ENCODE peak calls at places on chromosomes 16 and 17, in eight cellular contexts. One of them, this sample, is unnamed.

GRCh38 chr16:72427001-72427785 is 255.2 kb upstream of the PMFBP1 start:
- DNase-seq in OCI-LY7: no peak
- DNase-seq in lung: no peak
- DNase-seq in tibial artery: no peak
- DNase-seq in astrocyte of the spinal cord: no peak
- DNase-seq in retinal pigment epithelial cell: no peak
- DNase-seq in AG04450: no peak
- DNase-seq in A549: no peak
- DNase-seq in this sample: no peak

GRCh38 chr17:45942284-45942683 is 47.9 kb downstream of the MAPT start:
- DNase-seq in OCI-LY7: no peak
- DNase-seq in lung: no peak
- DNase-seq in tibial artery: peak; percentile 87
- DNase-seq in astrocyte of the spinal cord: no peak
- DNase-seq in retinal pigment epithelial cell: no peak
- DNase-seq in AG04450: no peak
- DNase-seq in A549: no peak
- DNase-seq in this sample: no peak

GRCh38 chr17:40699880-40700279 is 3.7 kb downstream of the KRT24 start:
- DNase-seq in OCI-LY7: no peak
- DNase-seq in lung: no peak
- DNase-seq in tibial artery: no peak
- DNase-seq in astrocyte of the spinal cord: no peak
- DNase-seq in retinal pigment epithelial cell: no peak
- DNase-seq in AG04450: no peak
- DNase-seq in A549: no peak
- DNase-seq in this sample: no peak

GRCh38 chr17:79621151-79621940 is 10.5 kb upstream of the RBFOX3 start:
- DNase-seq in OCI-LY7: no peak
- DNase-seq in lung: no peak
- DNase-seq in tibial artery: peak; percentile 19
- DNase-seq in astrocyte of the spinal cord: no peak
- DNase-seq in retinal pigment epithelial cell: no peak
- DNase-seq in AG04450: no peak
- DNase-seq in A549: no peak
- DNase-seq in this sample: peak; percentile 12

GRCh38 chr17:46061435-46061834 is 62.4 kb downstream of the STH start:
- DNase-seq in OCI-LY7: no peak
- DNase-seq in lung: no peak
- DNase-seq in tibial artery: no peak
- DNase-seq in astrocyte of the spinal cord: peak; percentile 23
- DNase-seq in retinal pigment epithelial cell: no peak
- DNase-seq in AG04450: no peak
- DNase-seq in A549: peak; percentile 42
- DNase-seq in this sample: no peak

GRCh38 chr16:54320895-54321294 is 34.3 kb upstream of the IRX3 start:
- DNase-seq in OCI-LY7: no peak
- DNase-seq in lung: no peak
- DNase-seq in tibial artery: peak; percentile 34
- DNase-seq in astrocyte of the spinal cord: no peak
- DNase-seq in retinal pigment epithelial cell: no peak
- DNase-seq in AG04450: no peak
- DNase-seq in A549: no peak
- DNase-seq in this sample: no peak

GRCh38 chr17:73474370-73474988 is 162.7 kb upstream of the CDC42EP4 start:
- DNase-seq in OCI-LY7: no peak
- DNase-seq in lung: peak; percentile 54
- DNase-seq in tibial artery: peak; percentile 72
- DNase-seq in astrocyte of the spinal cord: peak; percentile 43
- DNase-seq in retinal pigment epithelial cell: peak; percentile 46
- DNase-seq in AG04450: no peak
- DNase-seq in A549: peak; percentile 60
- DNase-seq in this sample: peak; percentile 28

GRCh38 chr16:48277158-48277557 is 29.8 kb upstream of the ABCC11 start:
- DNase-seq in OCI-LY7: no peak
- DNase-seq in lung: no peak
- DNase-seq in tibial artery: no peak
- DNase-seq in astrocyte of the spinal cord: no peak
- DNase-seq in retinal pigment epithelial cell: no peak
- DNase-seq in AG04450: no peak
- DNase-seq in A549: no peak
- DNase-seq in this sample: no peak

GRCh38 chr17:41065829-41066624 is at the start of gene KRTAP2-4:
- DNase-seq in OCI-LY7: no peak
- DNase-seq in lung: no peak
- DNase-seq in tibial artery: no peak
- DNase-seq in astrocyte of the spinal cord: peak; percentile 83
- DNase-seq in retinal pigment epithelial cell: no peak
- DNase-seq in AG04450: peak; percentile 71
- DNase-seq in A549: peak; percentile 35
- DNase-seq in this sample: no peak

GRCh38 chr16:58411736-58412614 is 19.7 kb downstream of the GINS3 start:
- DNase-seq in OCI-LY7: no peak
- DNase-seq in lung: no peak
- DNase-seq in tibial artery: no peak
- DNase-seq in astrocyte of the spinal cord: no peak
- DNase-seq in retinal pigment epithelial cell: no peak
- DNase-seq in AG04450: no peak
- DNase-seq in A549: no peak
- DNase-seq in this sample: no peak

GRCh38 chr16:24002619-24003018 is 166.8 kb downstream of the PRKCB start:
- DNase-seq in OCI-LY7: no peak
- DNase-seq in lung: no peak
- DNase-seq in tibial artery: no peak
- DNase-seq in astrocyte of the spinal cord: no peak
- DNase-seq in retinal pigment epithelial cell: no peak
- DNase-seq in AG04450: no peak
- DNase-seq in A549: no peak
- DNase-seq in this sample: no peak

GRCh38 chr17:29760771-29761682 is 138.3 kb upstream of the CORO6 start:
- DNase-seq in OCI-LY7: peak; percentile 91
- DNase-seq in lung: peak; percentile 86
- DNase-seq in tibial artery: peak; percentile 94
- DNase-seq in astrocyte of the spinal cord: peak; percentile 90
- DNase-seq in retinal pigment epithelial cell: no peak
- DNase-seq in AG04450: peak; percentile 43
- DNase-seq in A549: peak; percentile 88
- DNase-seq in this sample: peak; percentile 69

GRCh38 chr17:68656666-68657065 is 55.5 kb upstream of the FAM20A start:
- DNase-seq in OCI-LY7: no peak
- DNase-seq in lung: no peak
- DNase-seq in tibial artery: no peak
- DNase-seq in astrocyte of the spinal cord: no peak
- DNase-seq in retinal pigment epithelial cell: no peak
- DNase-seq in AG04450: no peak
- DNase-seq in A549: no peak
- DNase-seq in this sample: no peak

GRCh38 chr16:73268311-73268997 is 220.5 kb upstream of the ZFHX3 start:
- DNase-seq in OCI-LY7: no peak
- DNase-seq in lung: no peak
- DNase-seq in tibial artery: no peak
- DNase-seq in astrocyte of the spinal cord: no peak
- DNase-seq in retinal pigment epithelial cell: peak; percentile 3
- DNase-seq in AG04450: no peak
- DNase-seq in A549: peak; percentile 11
- DNase-seq in this sample: no peak

GRCh38 chr17:32305049-32305448 is 36.9 kb downstream of the C17orf75 start:
- DNase-seq in OCI-LY7: no peak
- DNase-seq in lung: no peak
- DNase-seq in tibial artery: no peak
- DNase-seq in astrocyte of the spinal cord: no peak
- DNase-seq in retinal pigment epithelial cell: no peak
- DNase-seq in AG04450: no peak
- DNase-seq in A549: no peak
- DNase-seq in this sample: no peak

GRCh38 chr17:21176996-21177395 is 37.0 kb downstream of the TMEM11 start:
- DNase-seq in OCI-LY7: no peak
- DNase-seq in lung: no peak
- DNase-seq in tibial artery: peak; percentile 19
- DNase-seq in astrocyte of the spinal cord: no peak
- DNase-seq in retinal pigment epithelial cell: no peak
- DNase-seq in AG04450: no peak
- DNase-seq in A549: no peak
- DNase-seq in this sample: no peak

GRCh38 chr17:65560628-65561371 is 648 bp downstream of the AXIN2 start:
- DNase-seq in OCI-LY7: peak; percentile 89
- DNase-seq in lung: peak; percentile 87
- DNase-seq in tibial artery: peak; percentile 92
- DNase-seq in astrocyte of the spinal cord: peak; percentile 93
- DNase-seq in retinal pigment epithelial cell: peak; percentile 66
- DNase-seq in AG04450: peak; percentile 54
- DNase-seq in A549: peak; percentile 87
- DNase-seq in this sample: peak; percentile 52

GRCh38 chr17:46121841-46122485 is 71.3 kb downstream of the KANSL1 start:
- DNase-seq in OCI-LY7: no peak
- DNase-seq in lung: no peak
- DNase-seq in tibial artery: no peak
- DNase-seq in astrocyte of the spinal cord: no peak
- DNase-seq in retinal pigment epithelial cell: no peak
- DNase-seq in AG04450: no peak
- DNase-seq in A549: no peak
- DNase-seq in this sample: no peak

GRCh38 chr17:58007781-58008706 is 998 bp upstream of the SRSF1 start:
- DNase-seq in OCI-LY7: no peak
- DNase-seq in lung: no peak
- DNase-seq in tibial artery: no peak
- DNase-seq in astrocyte of the spinal cord: no peak
- DNase-seq in retinal pigment epithelial cell: no peak
- DNase-seq in AG04450: no peak
- DNase-seq in A549: no peak
- DNase-seq in this sample: no peak

GRCh38 chr16:2765462-2766404 is 11.3 kb downstream of the ELOB start:
- DNase-seq in OCI-LY7: no peak
- DNase-seq in lung: no peak
- DNase-seq in tibial artery: no peak
- DNase-seq in astrocyte of the spinal cord: no peak
- DNase-seq in retinal pigment epithelial cell: no peak
- DNase-seq in AG04450: no peak
- DNase-seq in A549: no peak
- DNase-seq in this sample: no peak

GRCh38 chr16:67723151-67723915 is 4.2 kb upstream of the GFOD2 start:
- DNase-seq in OCI-LY7: no peak
- DNase-seq in lung: no peak
- DNase-seq in tibial artery: peak; percentile 57
- DNase-seq in astrocyte of the spinal cord: peak; percentile 69
- DNase-seq in retinal pigment epithelial cell: no peak
- DNase-seq in AG04450: peak; percentile 18
- DNase-seq in A549: no peak
- DNase-seq in this sample: no peak

GRCh38 chr16:10594312-10594950 is 14.0 kb upstream of the EMP2 start:
- DNase-seq in OCI-LY7: no peak
- DNase-seq in lung: peak; percentile 61
- DNase-seq in tibial artery: no peak
- DNase-seq in astrocyte of the spinal cord: no peak
- DNase-seq in retinal pigment epithelial cell: no peak
- DNase-seq in AG04450: no peak
- DNase-seq in A549: no peak
- DNase-seq in this sample: no peak

GRCh38 chr16:57042157-57043111 is 49.9 kb upstream of the CPNE2 start:
- DNase-seq in OCI-LY7: peak; percentile 93
- DNase-seq in lung: no peak
- DNase-seq in tibial artery: no peak
- DNase-seq in astrocyte of the spinal cord: peak; percentile 44
- DNase-seq in retinal pigment epithelial cell: peak; percentile 13
- DNase-seq in AG04450: no peak
- DNase-seq in A549: no peak
- DNase-seq in this sample: no peak

GRCh38 chr17:35705230-35705629 is 26.2 kb upstream of the RASL10B start:
- DNase-seq in OCI-LY7: no peak
- DNase-seq in lung: no peak
- DNase-seq in tibial artery: no peak
- DNase-seq in astrocyte of the spinal cord: no peak
- DNase-seq in retinal pigment epithelial cell: no peak
- DNase-seq in AG04450: no peak
- DNase-seq in A549: no peak
- DNase-seq in this sample: no peak

GRCh38 chr16:66954097-66954659 is 6.9 kb upstream of the CES3 start:
- DNase-seq in OCI-LY7: peak; percentile 72
- DNase-seq in lung: peak; percentile 79
- DNase-seq in tibial artery: peak; percentile 84
- DNase-seq in astrocyte of the spinal cord: peak; percentile 75
- DNase-seq in retinal pigment epithelial cell: no peak
- DNase-seq in AG04450: peak; percentile 59
- DNase-seq in A549: peak; percentile 81
- DNase-seq in this sample: peak; percentile 74

GRCh38 chr16:57009641-57010170 is 20.3 kb downstream of the NLRC5 start:
- DNase-seq in OCI-LY7: no peak
- DNase-seq in lung: no peak
- DNase-seq in tibial artery: peak; percentile 25
- DNase-seq in astrocyte of the spinal cord: no peak
- DNase-seq in retinal pigment epithelial cell: no peak
- DNase-seq in AG04450: no peak
- DNase-seq in A549: no peak
- DNase-seq in this sample: no peak

GRCh38 chr16:66007717-66008116 is 358.8 kb upstream of the CDH5 start:
- DNase-seq in OCI-LY7: no peak
- DNase-seq in lung: no peak
- DNase-seq in tibial artery: no peak
- DNase-seq in astrocyte of the spinal cord: peak; percentile 72
- DNase-seq in retinal pigment epithelial cell: no peak
- DNase-seq in AG04450: peak; percentile 63
- DNase-seq in A549: no peak
- DNase-seq in this sample: no peak

GRCh38 chr16:85347213-85347591 is 234.9 kb upstream of the CIBAR2 start:
- DNase-seq in OCI-LY7: no peak
- DNase-seq in lung: no peak
- DNase-seq in tibial artery: no peak
- DNase-seq in astrocyte of the spinal cord: no peak
- DNase-seq in retinal pigment epithelial cell: no peak
- DNase-seq in AG04450: no peak
- DNase-seq in A549: peak; percentile 52
- DNase-seq in this sample: no peak
- TF ChIP-seq CTCF in OCI-LY7: peak; percentile 56
- TF ChIP-seq CTCF in lung: peak; percentile 1
- TF ChIP-seq CTCF in tibial artery: peak; percentile 11
- TF ChIP-seq CTCF in astrocyte of the spinal cord: peak; percentile 48
- TF ChIP-seq CTCF in retinal pigment epithelial cell: peak; percentile 43
- TF ChIP-seq CTCF in AG04450: peak; percentile 32
- TF ChIP-seq CTCF in A549: peak; percentile 8
- TF ChIP-seq CTCF in this sample: no peak

GRCh38 chr17:3893003-3893719 is at the start of gene CAMKK1:
- DNase-seq in OCI-LY7: peak; percentile 92
- DNase-seq in lung: peak; percentile 88
- DNase-seq in tibial artery: peak; percentile 94
- DNase-seq in astrocyte of the spinal cord: peak; percentile 75
- DNase-seq in retinal pigment epithelial cell: no peak
- DNase-seq in AG04450: no peak
- DNase-seq in A549: peak; percentile 86
- DNase-seq in this sample: peak; percentile 46
- TF ChIP-seq CTCF in OCI-LY7: no peak
- TF ChIP-seq CTCF in lung: no peak
- TF ChIP-seq CTCF in tibial artery: no peak
- TF ChIP-seq CTCF in astrocyte of the spinal cord: no peak
- TF ChIP-seq CTCF in retinal pigment epithelial cell: no peak
- TF ChIP-seq CTCF in AG04450: no peak
- TF ChIP-seq CTCF in A549: no peak
- TF ChIP-seq CTCF in this sample: no peak

GRCh38 chr16:682493-683395 is 1.4 kb downstream of the JMJD8 start:
- DNase-seq in OCI-LY7: no peak
- DNase-seq in lung: no peak
- DNase-seq in tibial artery: no peak
- DNase-seq in astrocyte of the spinal cord: no peak
- DNase-seq in retinal pigment epithelial cell: no peak
- DNase-seq in AG04450: no peak
- DNase-seq in A549: no peak
- DNase-seq in this sample: no peak
- TF ChIP-seq CTCF in OCI-LY7: no peak
- TF ChIP-seq CTCF in lung: no peak
- TF ChIP-seq CTCF in tibial artery: no peak
- TF ChIP-seq CTCF in astrocyte of the spinal cord: no peak
- TF ChIP-seq CTCF in retinal pigment epithelial cell: no peak
- TF ChIP-seq CTCF in AG04450: no peak
- TF ChIP-seq CTCF in A549: no peak
- TF ChIP-seq CTCF in this sample: no peak

GRCh38 chr17:9874722-9875121 is 30.3 kb downstream of the RCVRN start:
- DNase-seq in OCI-LY7: no peak
- DNase-seq in lung: no peak
- DNase-seq in tibial artery: no peak
- DNase-seq in astrocyte of the spinal cord: no peak
- DNase-seq in retinal pigment epithelial cell: no peak
- DNase-seq in AG04450: no peak
- DNase-seq in A549: peak; percentile 38
- DNase-seq in this sample: no peak
- TF ChIP-seq CTCF in OCI-LY7: no peak
- TF ChIP-seq CTCF in lung: no peak
- TF ChIP-seq CTCF in tibial artery: no peak
- TF ChIP-seq CTCF in astrocyte of the spinal cord: no peak
- TF ChIP-seq CTCF in retinal pigment epithelial cell: no peak
- TF ChIP-seq CTCF in AG04450: no peak
- TF ChIP-seq CTCF in A549: peak; percentile 8
- TF ChIP-seq CTCF in this sample: no peak